ENCODE peak calls at places on chromosomes 3 and 15, in nine cellular contexts. One of them, this sample, is unnamed.
A peak's percentile ranks its signal among the peaks of the same experiment; 100 is the strongest.

GRCh38 chr3:57691411-57692133 is 1.3 kb downstream of the DENND6A start:
- DNase-seq in hypothalamus: no peak
- DNase-seq in AG08395: no peak
- DNase-seq in hepatic stellate cell: peak; percentile 21
- DNase-seq in stimulated activated CD8-positive, alpha-beta memory T cell treated with anti-CD3 and anti-CD28 coated beads, Interleukin-12 subunit alpha, Interleukin-12 subunit beta, amount 100 ng/mL, for 4 hours: no peak
- DNase-seq in neural progenitor cell: no peak
- DNase-seq in ovary: peak; percentile 19
- DNase-seq in CD8-positive, alpha-beta T cell: no peak
- DNase-seq in chondrocyte: no peak
- DNase-seq in this sample: no peak

GRCh38 chr3:183536238-183536880 is 19.1 kb downstream of the KLHL6 start:
- DNase-seq in hypothalamus: no peak
- DNase-seq in AG08395: no peak
- DNase-seq in hepatic stellate cell: no peak
- DNase-seq in stimulated activated CD8-positive, alpha-beta memory T cell treated with anti-CD3 and anti-CD28 coated beads, Interleukin-12 subunit alpha, Interleukin-12 subunit beta, amount 100 ng/mL, for 4 hours: no peak
- DNase-seq in neural progenitor cell: no peak
- DNase-seq in ovary: no peak
- DNase-seq in CD8-positive, alpha-beta T cell: no peak
- DNase-seq in chondrocyte: no peak
- DNase-seq in this sample: no peak

GRCh38 chr3:50068134-50068533 is 20.6 kb upstream of the RBM5 start:
- DNase-seq in hypothalamus: no peak
- DNase-seq in AG08395: peak; percentile 29
- DNase-seq in hepatic stellate cell: no peak
- DNase-seq in stimulated activated CD8-positive, alpha-beta memory T cell treated with anti-CD3 and anti-CD28 coated beads, Interleukin-12 subunit alpha, Interleukin-12 subunit beta, amount 100 ng/mL, for 4 hours: no peak
- DNase-seq in neural progenitor cell: no peak
- DNase-seq in ovary: no peak
- DNase-seq in CD8-positive, alpha-beta T cell: no peak
- DNase-seq in chondrocyte: no peak
- DNase-seq in this sample: no peak

GRCh38 chr3:13042127-13042931 is 30.9 kb downstream of the IQSEC1 start:
- DNase-seq in hypothalamus: no peak
- DNase-seq in AG08395: no peak
- DNase-seq in hepatic stellate cell: no peak
- DNase-seq in stimulated activated CD8-positive, alpha-beta memory T cell treated with anti-CD3 and anti-CD28 coated beads, Interleukin-12 subunit alpha, Interleukin-12 subunit beta, amount 100 ng/mL, for 4 hours: no peak
- DNase-seq in neural progenitor cell: peak; percentile 54
- DNase-seq in ovary: peak; percentile 36
- DNase-seq in CD8-positive, alpha-beta T cell: no peak
- DNase-seq in chondrocyte: no peak
- DNase-seq in this sample: no peak

GRCh38 chr3:38627956-38628355 is 21.5 kb downstream of the SCN5A start:
- DNase-seq in hypothalamus: no peak
- DNase-seq in AG08395: no peak
- DNase-seq in hepatic stellate cell: peak; percentile 54
- DNase-seq in stimulated activated CD8-positive, alpha-beta memory T cell treated with anti-CD3 and anti-CD28 coated beads, Interleukin-12 subunit alpha, Interleukin-12 subunit beta, amount 100 ng/mL, for 4 hours: no peak
- DNase-seq in neural progenitor cell: peak; percentile 80
- DNase-seq in ovary: no peak
- DNase-seq in CD8-positive, alpha-beta T cell: no peak
- DNase-seq in chondrocyte: no peak
- DNase-seq in this sample: no peak

GRCh38 chr3:41075958-41076357 is 123.3 kb upstream of the CTNNB1 start:
- DNase-seq in hypothalamus: no peak
- DNase-seq in AG08395: no peak
- DNase-seq in hepatic stellate cell: no peak
- DNase-seq in stimulated activated CD8-positive, alpha-beta memory T cell treated with anti-CD3 and anti-CD28 coated beads, Interleukin-12 subunit alpha, Interleukin-12 subunit beta, amount 100 ng/mL, for 4 hours: no peak
- DNase-seq in neural progenitor cell: peak; percentile 53
- DNase-seq in ovary: no peak
- DNase-seq in CD8-positive, alpha-beta T cell: no peak
- DNase-seq in chondrocyte: no peak
- DNase-seq in this sample: no peak

GRCh38 chr3:154229217-154229590 is 95.1 kb downstream of the DHX36 start:
- DNase-seq in hypothalamus: no peak
- DNase-seq in AG08395: no peak
- DNase-seq in hepatic stellate cell: no peak
- DNase-seq in stimulated activated CD8-positive, alpha-beta memory T cell treated with anti-CD3 and anti-CD28 coated beads, Interleukin-12 subunit alpha, Interleukin-12 subunit beta, amount 100 ng/mL, for 4 hours: no peak
- DNase-seq in neural progenitor cell: no peak
- DNase-seq in ovary: no peak
- DNase-seq in CD8-positive, alpha-beta T cell: no peak
- DNase-seq in chondrocyte: no peak
- DNase-seq in this sample: no peak

GRCh38 chr3:130395916-130396315 is 50.4 kb downstream of the COL6A5 start:
- DNase-seq in hypothalamus: no peak
- DNase-seq in AG08395: peak; percentile 16
- DNase-seq in hepatic stellate cell: no peak
- DNase-seq in stimulated activated CD8-positive, alpha-beta memory T cell treated with anti-CD3 and anti-CD28 coated beads, Interleukin-12 subunit alpha, Interleukin-12 subunit beta, amount 100 ng/mL, for 4 hours: no peak
- DNase-seq in neural progenitor cell: no peak
- DNase-seq in ovary: no peak
- DNase-seq in CD8-positive, alpha-beta T cell: no peak
- DNase-seq in chondrocyte: no peak
- DNase-seq in this sample: no peak

GRCh38 chr3:111936191-111936841 is 42.5 kb upstream of the ABHD10 start:
- DNase-seq in hypothalamus: no peak
- DNase-seq in AG08395: peak; percentile 77
- DNase-seq in hepatic stellate cell: peak; percentile 53
- DNase-seq in stimulated activated CD8-positive, alpha-beta memory T cell treated with anti-CD3 and anti-CD28 coated beads, Interleukin-12 subunit alpha, Interleukin-12 subunit beta, amount 100 ng/mL, for 4 hours: no peak
- DNase-seq in neural progenitor cell: no peak
- DNase-seq in ovary: no peak
- DNase-seq in CD8-positive, alpha-beta T cell: no peak
- DNase-seq in chondrocyte: no peak
- DNase-seq in this sample: no peak

GRCh38 chr15:78397382-78397781 is 40.6 kb upstream of the IREB2 start:
- DNase-seq in hypothalamus: no peak
- DNase-seq in AG08395: no peak
- DNase-seq in hepatic stellate cell: no peak
- DNase-seq in stimulated activated CD8-positive, alpha-beta memory T cell treated with anti-CD3 and anti-CD28 coated beads, Interleukin-12 subunit alpha, Interleukin-12 subunit beta, amount 100 ng/mL, for 4 hours: no peak
- DNase-seq in neural progenitor cell: no peak
- DNase-seq in ovary: no peak
- DNase-seq in CD8-positive, alpha-beta T cell: no peak
- DNase-seq in chondrocyte: peak; percentile 26
- DNase-seq in this sample: no peak

GRCh38 chr15:57680021-57680420 is 26.5 kb upstream of the POLR2M start:
- DNase-seq in hypothalamus: no peak
- DNase-seq in AG08395: peak; percentile 75
- DNase-seq in hepatic stellate cell: peak; percentile 17
- DNase-seq in stimulated activated CD8-positive, alpha-beta memory T cell treated with anti-CD3 and anti-CD28 coated beads, Interleukin-12 subunit alpha, Interleukin-12 subunit beta, amount 100 ng/mL, for 4 hours: no peak
- DNase-seq in neural progenitor cell: no peak
- DNase-seq in ovary: no peak
- DNase-seq in CD8-positive, alpha-beta T cell: no peak
- DNase-seq in chondrocyte: no peak
- DNase-seq in this sample: no peak

GRCh38 chr15:70170096-70170699 is 72.5 kb upstream of the TLE3 start:
- DNase-seq in hypothalamus: no peak
- DNase-seq in AG08395: no peak
- DNase-seq in hepatic stellate cell: no peak
- DNase-seq in stimulated activated CD8-positive, alpha-beta memory T cell treated with anti-CD3 and anti-CD28 coated beads, Interleukin-12 subunit alpha, Interleukin-12 subunit beta, amount 100 ng/mL, for 4 hours: no peak
- DNase-seq in neural progenitor cell: no peak
- DNase-seq in ovary: no peak
- DNase-seq in CD8-positive, alpha-beta T cell: no peak
- DNase-seq in chondrocyte: no peak
- DNase-seq in this sample: peak; percentile 47

GRCh38 chr3:52492059-52492458 is 3.1 kb upstream of the STAB1 start:
- DNase-seq in hypothalamus: no peak
- DNase-seq in AG08395: no peak
- DNase-seq in hepatic stellate cell: no peak
- DNase-seq in stimulated activated CD8-positive, alpha-beta memory T cell treated with anti-CD3 and anti-CD28 coated beads, Interleukin-12 subunit alpha, Interleukin-12 subunit beta, amount 100 ng/mL, for 4 hours: no peak
- DNase-seq in neural progenitor cell: no peak
- DNase-seq in ovary: no peak
- DNase-seq in CD8-positive, alpha-beta T cell: no peak
- DNase-seq in chondrocyte: no peak
- DNase-seq in this sample: no peak

GRCh38 chr3:133576169-133576568 is 2.7 kb downstream of the CDV3 start:
- DNase-seq in hypothalamus: no peak
- DNase-seq in AG08395: no peak
- DNase-seq in hepatic stellate cell: no peak
- DNase-seq in stimulated activated CD8-positive, alpha-beta memory T cell treated with anti-CD3 and anti-CD28 coated beads, Interleukin-12 subunit alpha, Interleukin-12 subunit beta, amount 100 ng/mL, for 4 hours: no peak
- DNase-seq in neural progenitor cell: no peak
- DNase-seq in ovary: no peak
- DNase-seq in CD8-positive, alpha-beta T cell: no peak
- DNase-seq in chondrocyte: no peak
- DNase-seq in this sample: no peak

GRCh38 chr3:115084686-115085085 is 62.4 kb downstream of the ZBTB20 start:
- DNase-seq in hypothalamus: no peak
- DNase-seq in AG08395: no peak
- DNase-seq in hepatic stellate cell: no peak
- DNase-seq in stimulated activated CD8-positive, alpha-beta memory T cell treated with anti-CD3 and anti-CD28 coated beads, Interleukin-12 subunit alpha, Interleukin-12 subunit beta, amount 100 ng/mL, for 4 hours: no peak
- DNase-seq in neural progenitor cell: no peak
- DNase-seq in ovary: no peak
- DNase-seq in CD8-positive, alpha-beta T cell: no peak
- DNase-seq in chondrocyte: no peak
- DNase-seq in this sample: no peak

GRCh38 chr3:182904164-182904563 is 76.2 kb downstream of the DCUN1D1 start:
- DNase-seq in hypothalamus: no peak
- DNase-seq in AG08395: no peak
- DNase-seq in hepatic stellate cell: no peak
- DNase-seq in stimulated activated CD8-positive, alpha-beta memory T cell treated with anti-CD3 and anti-CD28 coated beads, Interleukin-12 subunit alpha, Interleukin-12 subunit beta, amount 100 ng/mL, for 4 hours: no peak
- DNase-seq in neural progenitor cell: no peak
- DNase-seq in ovary: no peak
- DNase-seq in CD8-positive, alpha-beta T cell: no peak
- DNase-seq in chondrocyte: no peak
- DNase-seq in this sample: no peak

GRCh38 chr3:136624894-136625815 is 127.0 kb downstream of the STAG1 start:
- DNase-seq in hypothalamus: no peak
- DNase-seq in AG08395: no peak
- DNase-seq in hepatic stellate cell: no peak
- DNase-seq in stimulated activated CD8-positive, alpha-beta memory T cell treated with anti-CD3 and anti-CD28 coated beads, Interleukin-12 subunit alpha, Interleukin-12 subunit beta, amount 100 ng/mL, for 4 hours: no peak
- DNase-seq in neural progenitor cell: no peak
- DNase-seq in ovary: no peak
- DNase-seq in CD8-positive, alpha-beta T cell: no peak
- DNase-seq in chondrocyte: no peak
- DNase-seq in this sample: no peak

GRCh38 chr3:197942956-197943556 is 6.9 kb upstream of the RPL35A start:
- DNase-seq in hypothalamus: no peak
- DNase-seq in AG08395: peak; percentile 52
- DNase-seq in hepatic stellate cell: peak; percentile 48
- DNase-seq in stimulated activated CD8-positive, alpha-beta memory T cell treated with anti-CD3 and anti-CD28 coated beads, Interleukin-12 subunit alpha, Interleukin-12 subunit beta, amount 100 ng/mL, for 4 hours: no peak
- DNase-seq in neural progenitor cell: peak; percentile 42
- DNase-seq in ovary: no peak
- DNase-seq in CD8-positive, alpha-beta T cell: no peak
- DNase-seq in chondrocyte: no peak
- DNase-seq in this sample: no peak

GRCh38 chr3:13588971-13589370 is 40.0 kb downstream of the FBLN2 start:
- DNase-seq in hypothalamus: no peak
- DNase-seq in AG08395: no peak
- DNase-seq in hepatic stellate cell: no peak
- DNase-seq in stimulated activated CD8-positive, alpha-beta memory T cell treated with anti-CD3 and anti-CD28 coated beads, Interleukin-12 subunit alpha, Interleukin-12 subunit beta, amount 100 ng/mL, for 4 hours: no peak
- DNase-seq in neural progenitor cell: no peak
- DNase-seq in ovary: no peak
- DNase-seq in CD8-positive, alpha-beta T cell: no peak
- DNase-seq in chondrocyte: no peak
- DNase-seq in this sample: no peak

GRCh38 chr15:63189955-63190691 is 717 bp downstream of the RAB8B start:
- DNase-seq in hypothalamus: no peak
- DNase-seq in AG08395: no peak
- DNase-seq in hepatic stellate cell: no peak
- DNase-seq in stimulated activated CD8-positive, alpha-beta memory T cell treated with anti-CD3 and anti-CD28 coated beads, Interleukin-12 subunit alpha, Interleukin-12 subunit beta, amount 100 ng/mL, for 4 hours: no peak
- DNase-seq in neural progenitor cell: peak; percentile 47
- DNase-seq in ovary: no peak
- DNase-seq in CD8-positive, alpha-beta T cell: no peak
- DNase-seq in chondrocyte: no peak
- DNase-seq in this sample: no peak

GRCh38 chr3:63995056-63995576 is 28.2 kb downstream of the PSMD6 start:
- DNase-seq in hypothalamus: no peak
- DNase-seq in AG08395: no peak
- DNase-seq in hepatic stellate cell: no peak
- DNase-seq in stimulated activated CD8-positive, alpha-beta memory T cell treated with anti-CD3 and anti-CD28 coated beads, Interleukin-12 subunit alpha, Interleukin-12 subunit beta, amount 100 ng/mL, for 4 hours: no peak
- DNase-seq in neural progenitor cell: peak; percentile 21
- DNase-seq in ovary: no peak
- DNase-seq in CD8-positive, alpha-beta T cell: no peak
- DNase-seq in chondrocyte: no peak
- DNase-seq in this sample: no peak

GRCh38 chr3:52537726-52538421 is 1.5 kb downstream of the UQCC5 start:
- DNase-seq in hypothalamus: no peak
- DNase-seq in AG08395: no peak
- DNase-seq in hepatic stellate cell: peak; percentile 4
- DNase-seq in stimulated activated CD8-positive, alpha-beta memory T cell treated with anti-CD3 and anti-CD28 coated beads, Interleukin-12 subunit alpha, Interleukin-12 subunit beta, amount 100 ng/mL, for 4 hours: no peak
- DNase-seq in neural progenitor cell: no peak
- DNase-seq in ovary: no peak
- DNase-seq in CD8-positive, alpha-beta T cell: peak; percentile 45
- DNase-seq in chondrocyte: no peak
- DNase-seq in this sample: no peak

GRCh38 chr3:11600501-11601282 is 43.0 kb downstream of the VGLL4 start:
- DNase-seq in hypothalamus: no peak
- DNase-seq in AG08395: peak; percentile 91
- DNase-seq in hepatic stellate cell: peak; percentile 88
- DNase-seq in stimulated activated CD8-positive, alpha-beta memory T cell treated with anti-CD3 and anti-CD28 coated beads, Interleukin-12 subunit alpha, Interleukin-12 subunit beta, amount 100 ng/mL, for 4 hours: no peak
- DNase-seq in neural progenitor cell: peak; percentile 86
- DNase-seq in ovary: peak; percentile 81
- DNase-seq in CD8-positive, alpha-beta T cell: no peak
- DNase-seq in chondrocyte: peak; percentile 96
- DNase-seq in this sample: peak; percentile 89

GRCh38 chr3:126613481-126614187 is 41.3 kb downstream of the TXNRD3 start:
- DNase-seq in hypothalamus: no peak
- DNase-seq in AG08395: no peak
- DNase-seq in hepatic stellate cell: no peak
- DNase-seq in stimulated activated CD8-positive, alpha-beta memory T cell treated with anti-CD3 and anti-CD28 coated beads, Interleukin-12 subunit alpha, Interleukin-12 subunit beta, amount 100 ng/mL, for 4 hours: no peak
- DNase-seq in neural progenitor cell: no peak
- DNase-seq in ovary: no peak
- DNase-seq in CD8-positive, alpha-beta T cell: no peak
- DNase-seq in chondrocyte: no peak
- DNase-seq in this sample: no peak

GRCh38 chr3:99355465-99355864 is 282.9 kb upstream of the COL8A1 start:
- DNase-seq in hypothalamus: no peak
- DNase-seq in AG08395: no peak
- DNase-seq in hepatic stellate cell: no peak
- DNase-seq in stimulated activated CD8-positive, alpha-beta memory T cell treated with anti-CD3 and anti-CD28 coated beads, Interleukin-12 subunit alpha, Interleukin-12 subunit beta, amount 100 ng/mL, for 4 hours: no peak
- DNase-seq in neural progenitor cell: no peak
- DNase-seq in ovary: no peak
- DNase-seq in CD8-positive, alpha-beta T cell: no peak
- DNase-seq in chondrocyte: no peak
- DNase-seq in this sample: no peak

GRCh38 chr3:132549890-132550578 is 47.0 kb upstream of the ACKR4 start:
- DNase-seq in hypothalamus: no peak
- DNase-seq in AG08395: peak; percentile 54
- DNase-seq in hepatic stellate cell: peak; percentile 26
- DNase-seq in stimulated activated CD8-positive, alpha-beta memory T cell treated with anti-CD3 and anti-CD28 coated beads, Interleukin-12 subunit alpha, Interleukin-12 subunit beta, amount 100 ng/mL, for 4 hours: no peak
- DNase-seq in neural progenitor cell: no peak
- DNase-seq in ovary: no peak
- DNase-seq in CD8-positive, alpha-beta T cell: no peak
- DNase-seq in chondrocyte: no peak
- DNase-seq in this sample: no peak

GRCh38 chr15:41934843-41935242 is 37.5 kb downstream of the EHD4 start:
- DNase-seq in hypothalamus: no peak
- DNase-seq in AG08395: no peak
- DNase-seq in hepatic stellate cell: no peak
- DNase-seq in stimulated activated CD8-positive, alpha-beta memory T cell treated with anti-CD3 and anti-CD28 coated beads, Interleukin-12 subunit alpha, Interleukin-12 subunit beta, amount 100 ng/mL, for 4 hours: peak; percentile 49
- DNase-seq in neural progenitor cell: no peak
- DNase-seq in ovary: no peak
- DNase-seq in CD8-positive, alpha-beta T cell: peak; percentile 85
- DNase-seq in chondrocyte: no peak
- DNase-seq in this sample: no peak

GRCh38 chr15:80662129-80662528 is 33.0 kb upstream of the ABHD17C start:
- DNase-seq in hypothalamus: no peak
- DNase-seq in AG08395: no peak
- DNase-seq in hepatic stellate cell: no peak
- DNase-seq in stimulated activated CD8-positive, alpha-beta memory T cell treated with anti-CD3 and anti-CD28 coated beads, Interleukin-12 subunit alpha, Interleukin-12 subunit beta, amount 100 ng/mL, for 4 hours: no peak
- DNase-seq in neural progenitor cell: no peak
- DNase-seq in ovary: no peak
- DNase-seq in CD8-positive, alpha-beta T cell: no peak
- DNase-seq in chondrocyte: no peak
- DNase-seq in this sample: no peak

GRCh38 chr3:185561374-185561943 is 9.1 kb upstream of the LIPH start:
- DNase-seq in hypothalamus: no peak
- DNase-seq in AG08395: no peak
- DNase-seq in hepatic stellate cell: no peak
- DNase-seq in stimulated activated CD8-positive, alpha-beta memory T cell treated with anti-CD3 and anti-CD28 coated beads, Interleukin-12 subunit alpha, Interleukin-12 subunit beta, amount 100 ng/mL, for 4 hours: no peak
- DNase-seq in neural progenitor cell: no peak
- DNase-seq in ovary: no peak
- DNase-seq in CD8-positive, alpha-beta T cell: no peak
- DNase-seq in chondrocyte: no peak
- DNase-seq in this sample: peak; percentile 76

This sample was measured in cardiac septum.